ENCODE peak calls at places on chromosomes 13 and 19, in eight cellular contexts. One of them, this sample, is unnamed.

GRCh38 chr19:35545855-35546381 is 492 bp downstream of the TMEM147 start:
- DNase-seq in stomach: peak; percentile 42
- DNase-seq in pancreas: no peak
- DNase-seq in body of pancreas: peak; percentile 44
- DNase-seq in uterus: no peak
- DNase-seq in HCT116: no peak
- DNase-seq in PC-9: peak; percentile 70
- DNase-seq in GM23338: peak; percentile 63
- DNase-seq in this sample: no peak

GRCh38 chr19:13633109-13633508 is 126.8 kb upstream of the CACNA1A start:
- DNase-seq in body of pancreas: peak; percentile 43
- DNase-seq in uterus: no peak
- DNase-seq in pancreas: no peak
- DNase-seq in GM23338: peak; percentile 60
- DNase-seq in stomach: peak; percentile 56
- DNase-seq in HCT116: no peak
- DNase-seq in PC-9: no peak
- DNase-seq in this sample: no peak

GRCh38 chr19:36605101-36605838 is at the start of gene ZNF382:
- DNase-seq in stomach: peak; percentile 40
- DNase-seq in HCT116: no peak
- DNase-seq in body of pancreas: peak; percentile 73
- DNase-seq in PC-9: no peak
- DNase-seq in uterus: peak; percentile 54
- DNase-seq in pancreas: peak; percentile 85
- DNase-seq in GM23338: peak; percentile 63
- DNase-seq in this sample: peak; percentile 76

GRCh38 chr19:17281391-17282304 is at the start of gene ANKLE1:
- DNase-seq in uterus: no peak
- DNase-seq in body of pancreas: no peak
- DNase-seq in HCT116: no peak
- DNase-seq in GM23338: peak; percentile 88
- DNase-seq in PC-9: no peak
- DNase-seq in stomach: peak; percentile 32
- DNase-seq in pancreas: no peak
- DNase-seq in this sample: no peak

GRCh38 chr13:32419862-32420261 is 8.1 kb downstream of the N4BP2L1 start:
- DNase-seq in uterus: no peak
- DNase-seq in GM23338: no peak
- DNase-seq in body of pancreas: no peak
- DNase-seq in PC-9: no peak
- DNase-seq in stomach: no peak
- DNase-seq in HCT116: no peak
- DNase-seq in pancreas: peak; percentile 33
- DNase-seq in this sample: no peak

GRCh38 chr13:40895715-40896184 is 106.3 kb downstream of the SLC25A15 start:
- DNase-seq in HCT116: peak; percentile 18
- DNase-seq in body of pancreas: peak; percentile 29
- DNase-seq in uterus: no peak
- DNase-seq in PC-9: no peak
- DNase-seq in stomach: no peak
- DNase-seq in pancreas: no peak
- DNase-seq in GM23338: no peak
- DNase-seq in this sample: no peak

GRCh38 chr19:38929929-38930775 is at the start of gene SARS2:
- DNase-seq in body of pancreas: peak; percentile 93
- DNase-seq in GM23338: peak; percentile 97
- DNase-seq in pancreas: peak; percentile 98
- DNase-seq in uterus: peak; percentile 93
- DNase-seq in stomach: peak; percentile 91
- DNase-seq in PC-9: peak; percentile 92
- DNase-seq in HCT116: peak; percentile 89
- DNase-seq in this sample: peak; percentile 91

GRCh38 chr19:10988921-10989320 is 28.1 kb downstream of the SMARCA4 start:
- DNase-seq in GM23338: no peak
- DNase-seq in uterus: no peak
- DNase-seq in PC-9: no peak
- DNase-seq in body of pancreas: no peak
- DNase-seq in stomach: no peak
- DNase-seq in pancreas: no peak
- DNase-seq in HCT116: no peak
- DNase-seq in this sample: no peak

GRCh38 chr19:7734220-7735203 is 2.6 kb upstream of the CLEC4G start:
- DNase-seq in GM23338: no peak
- DNase-seq in uterus: no peak
- DNase-seq in body of pancreas: peak; percentile 35
- DNase-seq in stomach: no peak
- DNase-seq in PC-9: no peak
- DNase-seq in pancreas: no peak
- DNase-seq in HCT116: no peak
- DNase-seq in this sample: no peak

GRCh38 chr13:44843403-44843802 is 145.9 kb downstream of the NUFIP1 start:
- DNase-seq in uterus: no peak
- DNase-seq in GM23338: no peak
- DNase-seq in pancreas: no peak
- DNase-seq in body of pancreas: no peak
- DNase-seq in stomach: no peak
- DNase-seq in PC-9: no peak
- DNase-seq in HCT116: no peak
- DNase-seq in this sample: no peak

GRCh38 chr13:40490086-40490723 is 176.2 kb downstream of the FOXO1 start:
- DNase-seq in PC-9: peak; percentile 11
- DNase-seq in pancreas: no peak
- DNase-seq in body of pancreas: peak; percentile 33
- DNase-seq in uterus: no peak
- DNase-seq in stomach: peak; percentile 33
- DNase-seq in GM23338: no peak
- DNase-seq in HCT116: no peak
- DNase-seq in this sample: no peak

GRCh38 chr19:55342044-55342531 is 2.4 kb downstream of the KMT5C start:
- DNase-seq in uterus: no peak
- DNase-seq in stomach: no peak
- DNase-seq in body of pancreas: no peak
- DNase-seq in pancreas: peak; percentile 80
- DNase-seq in PC-9: no peak
- DNase-seq in GM23338: peak; percentile 46
- DNase-seq in HCT116: no peak
- DNase-seq in this sample: no peak

GRCh38 chr13:47184311-47184710 is 287.5 kb upstream of the HTR2A start:
- DNase-seq in stomach: no peak
- DNase-seq in PC-9: no peak
- DNase-seq in uterus: no peak
- DNase-seq in GM23338: no peak
- DNase-seq in body of pancreas: no peak
- DNase-seq in HCT116: no peak
- DNase-seq in pancreas: no peak
- DNase-seq in this sample: no peak

GRCh38 chr19:38543807-38544568 is 73.8 kb downstream of the MAP4K1 start:
- DNase-seq in uterus: peak; percentile 45
- DNase-seq in body of pancreas: peak; percentile 70
- DNase-seq in pancreas: peak; percentile 56
- DNase-seq in stomach: peak; percentile 39
- DNase-seq in GM23338: peak; percentile 72
- DNase-seq in PC-9: peak; percentile 60
- DNase-seq in HCT116: peak; percentile 87
- DNase-seq in this sample: peak; percentile 94

GRCh38 chr13:26468203-26468602 is 89.3 kb upstream of the WASF3 start:
- DNase-seq in PC-9: peak; percentile 36
- DNase-seq in GM23338: no peak
- DNase-seq in body of pancreas: no peak
- DNase-seq in pancreas: no peak
- DNase-seq in uterus: no peak
- DNase-seq in stomach: no peak
- DNase-seq in HCT116: no peak
- DNase-seq in this sample: no peak

GRCh38 chr19:10670187-10670586 is 16.0 kb downstream of the ILF3 start:
- DNase-seq in uterus: no peak
- DNase-seq in pancreas: no peak
- DNase-seq in body of pancreas: no peak
- DNase-seq in PC-9: no peak
- DNase-seq in GM23338: no peak
- DNase-seq in HCT116: no peak
- DNase-seq in stomach: no peak
- DNase-seq in this sample: no peak

GRCh38 chr19:31114585-31114984 is 234.7 kb downstream of the TSHZ3 start:
- DNase-seq in body of pancreas: no peak
- DNase-seq in HCT116: no peak
- DNase-seq in GM23338: no peak
- DNase-seq in uterus: no peak
- DNase-seq in PC-9: no peak
- DNase-seq in pancreas: no peak
- DNase-seq in stomach: no peak
- DNase-seq in this sample: no peak

GRCh38 chr13:20825476-20825875 is 51.7 kb upstream of the EEF1AKMT1 start:
- DNase-seq in HCT116: no peak
- DNase-seq in uterus: no peak
- DNase-seq in GM23338: no peak
- DNase-seq in PC-9: no peak
- DNase-seq in body of pancreas: no peak
- DNase-seq in pancreas: no peak
- DNase-seq in stomach: no peak
- DNase-seq in this sample: no peak

GRCh38 chr19:33292595-33293254 is 9.6 kb downstream of the CEBPA start:
- DNase-seq in HCT116: no peak
- DNase-seq in body of pancreas: no peak
- DNase-seq in PC-9: no peak
- DNase-seq in pancreas: no peak
- DNase-seq in stomach: no peak
- DNase-seq in GM23338: no peak
- DNase-seq in uterus: no peak
- DNase-seq in this sample: no peak

GRCh38 chr19:54478677-54479266 is 5.7 kb upstream of the CDC42EP5 start:
- DNase-seq in HCT116: peak; percentile 53
- DNase-seq in stomach: no peak
- DNase-seq in body of pancreas: no peak
- DNase-seq in uterus: no peak
- DNase-seq in GM23338: peak; percentile 93
- DNase-seq in pancreas: no peak
- DNase-seq in PC-9: no peak
- DNase-seq in this sample: no peak

GRCh38 chr13:25406377-25406776 is 34.6 kb downstream of the ATP8A2 start:
- DNase-seq in pancreas: no peak
- DNase-seq in body of pancreas: no peak
- DNase-seq in PC-9: no peak
- DNase-seq in GM23338: peak; percentile 36
- DNase-seq in uterus: no peak
- DNase-seq in HCT116: peak; percentile 8
- DNase-seq in stomach: no peak
- DNase-seq in this sample: no peak

DNA sequence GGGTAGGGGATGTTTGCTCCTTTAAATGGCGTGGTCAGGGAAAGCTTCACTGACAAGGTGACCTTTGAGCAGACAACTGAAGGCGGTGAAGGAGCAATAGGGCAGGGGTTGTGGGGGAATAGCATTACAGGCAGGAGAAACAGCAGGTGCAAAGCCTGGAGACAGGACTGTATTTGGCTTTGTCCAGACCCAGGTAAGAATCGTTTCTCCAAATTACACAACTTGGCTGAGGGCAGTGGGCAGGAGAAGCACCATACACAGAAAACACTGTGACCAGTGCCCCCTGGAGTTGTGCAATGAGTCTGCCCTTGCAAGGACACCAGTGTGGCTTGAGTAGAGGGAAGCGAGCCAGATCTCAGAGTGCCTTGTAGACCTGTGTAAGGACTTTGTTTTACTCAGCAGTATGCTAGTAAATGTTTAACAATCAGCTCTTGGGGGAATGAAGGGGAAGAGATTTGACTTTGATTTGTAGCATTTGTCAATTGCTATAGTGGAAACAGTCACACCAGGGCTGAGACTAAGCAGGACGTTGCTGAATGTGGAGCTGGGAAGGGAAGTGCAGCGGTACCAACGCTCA is 360.0 kb downstream of the DCT start:
- DNase-seq in PC-9: no peak
- DNase-seq in uterus: no peak
- DNase-seq in HCT116: no peak
- DNase-seq in stomach: peak; percentile 45
- DNase-seq in pancreas: no peak
- DNase-seq in body of pancreas: peak; percentile 64
- DNase-seq in GM23338: no peak
- DNase-seq in this sample: no peak
- H3K27ac ChIP-seq in PC-9: no peak overlapping the region
- H3K27ac ChIP-seq in uterus: no peak overlapping the region
- H3K27ac ChIP-seq in HCT116: no peak overlapping the region
- H3K27ac ChIP-seq in stomach: no peak overlapping the region
- H3K27ac ChIP-seq in pancreas: no peak overlapping the region
- H3K27ac ChIP-seq in body of pancreas: peak overlapping the region; percentile 0
- H3K27ac ChIP-seq in GM23338: no peak overlapping the region
- H3K27ac ChIP-seq in this sample: no peak overlapping the region

DNA sequence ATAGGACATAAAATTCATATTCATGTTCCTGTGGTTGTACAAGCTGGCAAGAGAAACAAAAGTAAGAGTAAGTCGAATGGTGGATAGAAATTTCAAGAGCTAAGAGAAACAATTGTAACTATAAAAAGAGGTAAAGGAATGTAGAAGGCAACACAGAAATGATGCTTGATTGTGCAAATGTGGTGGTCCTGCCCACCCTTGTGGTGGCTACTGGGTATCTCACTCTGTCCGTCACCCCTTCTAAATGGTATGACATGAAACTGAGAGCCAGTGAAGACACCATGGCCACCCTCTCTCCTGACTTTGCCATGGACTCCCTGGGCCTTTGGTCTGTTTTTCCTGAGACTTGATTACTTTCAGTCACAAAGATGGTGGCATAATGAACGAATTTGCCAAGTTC is 925.9 kb upstream of the SLITRK6 start:
- DNase-seq in HCT116: no peak
- DNase-seq in pancreas: no peak
- DNase-seq in GM23338: peak; percentile 69
- DNase-seq in uterus: no peak
- DNase-seq in body of pancreas: no peak
- DNase-seq in PC-9: no peak
- DNase-seq in stomach: no peak
- DNase-seq in this sample: no peak
- TF ChIP-seq CTCF in HCT116: no peak
- TF ChIP-seq CTCF in pancreas: no peak
- TF ChIP-seq CTCF in GM23338: peak; percentile 66
- TF ChIP-seq CTCF in uterus: no peak
- TF ChIP-seq CTCF in body of pancreas: no peak
- TF ChIP-seq CTCF in PC-9: no peak
- TF ChIP-seq CTCF in stomach: no peak
- TF ChIP-seq CTCF in this sample: no peak

GRCh38 chr13:51819544-51819943 is 15.6 kb upstream of the DHRS12 start:
- DNase-seq in uterus: no peak
- DNase-seq in HCT116: no peak
- DNase-seq in body of pancreas: no peak
- DNase-seq in pancreas: no peak
- DNase-seq in PC-9: no peak
- DNase-seq in stomach: no peak
- DNase-seq in GM23338: no peak
- DNase-seq in this sample: no peak
- H3K27me3 ChIP-seq in uterus: no peaks in the 10 kb centered on the region
- H3K27me3 ChIP-seq in HCT116: peaks cover 6% of the 10 kb centered on the region
- H3K27me3 ChIP-seq in body of pancreas: no peaks in the 10 kb centered on the region
- H3K27me3 ChIP-seq in pancreas: no peaks in the 10 kb centered on the region
- H3K27me3 ChIP-seq in PC-9: peaks cover 60% of the 10 kb centered on the region
- H3K27me3 ChIP-seq in stomach: no peaks in the 10 kb centered on the region
- H3K27me3 ChIP-seq in GM23338: no peaks in the 10 kb centered on the region
- H3K27me3 ChIP-seq in this sample: no peaks in the 10 kb centered on the region

GRCh38 chr13:71278512-71278911 is 588.5 kb downstream of the DACH1 start:
- DNase-seq in body of pancreas: no peak
- DNase-seq in PC-9: no peak
- DNase-seq in GM23338: no peak
- DNase-seq in stomach: no peak
- DNase-seq in pancreas: no peak
- DNase-seq in uterus: no peak
- DNase-seq in HCT116: no peak
- DNase-seq in this sample: no peak
- H3K27ac ChIP-seq in body of pancreas: no peak overlapping the region
- H3K27ac ChIP-seq in PC-9: no peak overlapping the region
- H3K27ac ChIP-seq in GM23338: no peak overlapping the region
- H3K27ac ChIP-seq in stomach: no peak overlapping the region
- H3K27ac ChIP-seq in pancreas: no peak overlapping the region
- H3K27ac ChIP-seq in uterus: no peak overlapping the region
- H3K27ac ChIP-seq in HCT116: no peak overlapping the region
- H3K27ac ChIP-seq in this sample: no peak overlapping the region